ENCODE peak calls at places on chromosomes 16 and 17, in four cellular contexts. W is lower leg skin, A is skeletal muscle cell, M is stomach. P is an unnamed sample.

GRCh38 chr17:45440161-45440859 is 7.6 kb upstream of the ARHGAP27 start:
- DNase-seq in M (no peak), W (no peak), A (no peak), P (no peak)

GRCh38 chr16:50196736-50197135 is 43.6 kb downstream of the TENT4B start:
- DNase-seq in A (no peak), W (no peak), M (no peak), P (no peak)

GRCh38 chr17:47621293-47622178 is 28.2 kb upstream of the KPNB1 start:
- DNase-seq in A (peak), W (no peak), M (no peak), P (no peak)

GRCh38 chr17:6427284-6427781 is 7.6 kb downstream of the AIPL1 start:
- DNase-seq in W (no peak), A (no peak), M (no peak), P (no peak)

GRCh38 chr17:82390015-82390859 is 18.7 kb downstream of the UTS2R start:
- DNase-seq in W (no peak), A (no peak), M (no peak), P (no peak)

GRCh38 chr17:81452551-81452950 is 57.3 kb downstream of the BAHCC1 start:
- DNase-seq in W (no peak), A (no peak), M (no peak), P (no peak)

GRCh38 chr17:81487487-81488275 is 24.9 kb downstream of the ACTG1 start:
- DNase-seq in M (peak), W (no peak), A (no peak), P (peak)

GRCh38 chr17:77779711-77780539 is 178.6 kb upstream of the TNRC6C start:
- DNase-seq in M (no peak), A (no peak), W (no peak), P (no peak)

GRCh38 chr16:27450836-27451341 is 48.9 kb downstream of the IL21R start:
- DNase-seq in W (no peak), A (no peak), M (no peak), P (no peak)

GRCh38 chr16:2751577-2752034 is 832 bp upstream of the SRRM2 start:
- DNase-seq in W (no peak), A (no peak), M (no peak), P (no peak)

GRCh38 chr17:32323784-32324590 is 18.0 kb downstream of the C17orf75 start:
- DNase-seq in W (no peak), M (peak), A (no peak), P (peak)

GRCh38 chr16:65214196-65214595 is 92.3 kb upstream of the CDH11 start:
- DNase-seq in W (no peak), M (no peak), A (no peak), P (no peak)

GRCh38 chr17:44200478-44201155 is 933 bp upstream of the ATXN7L3 start:
- DNase-seq in A (no peak), W (no peak), M (no peak), P (no peak)

GRCh38 chr16:23365602-23366240 is 63.6 kb downstream of the SCNN1B start:
- DNase-seq in M (no peak), A (no peak), W (no peak), P (peak)

GRCh38 chr16:11015607-11016006 is 71.2 kb downstream of the CLEC16A start:
- DNase-seq in W (no peak), M (no peak), A (no peak), P (no peak)
- H3K4me3 ChIP-seq in W (no peak), M (no peak), A (no peak), P (no peak)

GRCh38 chr16:89562939-89563338 is 2.5 kb downstream of the RPL13 start:
- DNase-seq in A (no peak), W (no peak), M (no peak), P (no peak)
- H3K4me3 ChIP-seq in A (no peak), W (no peak), M (peak), P (no peak)

GRCh38 chr17:17782425-17783120 is 54.2 kb downstream of the SREBF1 start:
- DNase-seq in A (no peak), W (no peak), M (peak), P (no peak)
- H3K4me3 ChIP-seq in A (peak), W (peak), M (peak), P (peak)

DNA sequence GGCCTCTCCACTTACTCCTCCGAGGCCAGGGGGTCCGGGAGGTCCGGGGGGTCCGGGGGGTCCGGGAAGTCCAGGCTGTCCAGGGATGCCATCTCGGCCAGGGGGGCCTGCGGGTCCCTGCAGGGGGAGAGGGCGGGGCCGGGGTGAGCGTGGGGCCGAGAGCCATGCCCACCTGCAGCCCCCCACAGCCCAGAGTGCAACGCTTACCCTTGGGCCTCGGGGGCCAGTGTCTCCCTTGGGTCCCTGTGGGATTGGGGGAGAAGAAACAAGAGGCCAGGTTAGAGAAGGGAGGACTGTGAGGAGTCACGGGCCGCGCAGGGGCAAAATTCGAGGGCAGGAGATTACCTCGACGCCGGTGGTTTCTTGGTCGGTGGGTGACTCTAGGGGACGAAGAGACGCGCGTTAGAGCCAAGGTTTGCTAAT is 2.2 kb downstream of the COL1A1 start:
- DNase-seq in M (no peak), A (no peak), W (no peak), P (no peak)
- H3K4me3 ChIP-seq in M (peak), A (peak), W (no peak), P (peak)

GRCh38 chr16:567362-568256 is 804 bp downstream of the NHLRC4 start:
- DNase-seq in M (no peak), A (no peak), W (no peak), P (no peak)

GRCh38 chr16:568401-569258 is 1.1 kb upstream of the PIGQ start:
- DNase-seq in W (no peak), M (peak), A (no peak), P (no peak)

GRCh38 chr16:564690-565419 is 1.9 kb upstream of the NHLRC4 start:
- DNase-seq in W (no peak), A (no peak), M (no peak), P (no peak)

GRCh38 chr16:565420-566330 is 1.1 kb upstream of the NHLRC4 start:
- DNase-seq in A (no peak), M (no peak), W (no peak), P (no peak)

DNA sequence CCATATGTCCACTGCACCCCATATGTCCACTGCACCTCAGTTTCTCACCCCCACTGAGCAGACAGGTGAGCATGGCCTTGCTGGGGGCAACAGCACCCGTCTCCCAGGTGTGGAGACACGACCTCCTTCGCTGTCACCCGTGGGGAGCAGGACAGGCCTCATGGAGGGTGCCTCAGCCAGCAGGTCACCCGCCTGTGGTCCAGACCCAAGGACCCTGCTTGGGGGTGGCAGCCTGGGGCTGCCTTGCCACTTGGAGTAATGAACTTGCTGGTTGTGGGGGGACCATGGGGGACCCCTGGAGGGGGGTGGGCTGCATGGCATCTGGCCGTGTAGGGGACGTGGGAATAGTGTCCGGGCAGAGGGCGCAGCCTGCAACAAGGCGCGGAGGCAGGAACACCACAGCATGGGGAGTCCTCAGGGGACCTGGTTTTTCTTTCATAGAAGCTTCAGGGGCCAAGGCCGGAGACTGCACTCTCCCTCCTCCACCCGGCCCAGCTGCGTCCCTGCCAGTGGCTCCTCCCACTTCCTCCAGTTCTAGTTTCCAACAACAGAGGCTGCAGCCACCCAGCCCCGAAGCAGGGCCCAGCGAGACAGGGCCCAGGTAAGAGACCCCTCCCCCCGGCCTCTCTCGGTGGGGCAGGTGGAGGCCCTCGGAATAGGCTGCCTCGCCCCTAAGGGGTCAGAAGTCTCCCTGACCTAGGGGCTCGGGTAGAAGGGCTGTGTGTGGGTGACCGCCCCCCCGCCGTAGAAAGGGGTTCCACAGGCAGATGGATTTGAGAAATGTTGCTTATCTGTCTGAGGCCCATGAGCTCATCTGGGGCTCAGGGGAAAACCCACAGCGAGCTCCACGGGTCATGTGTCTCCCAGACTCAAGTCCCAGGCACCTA is at the start of gene NHLRC4:
- DNase-seq in W (peak), M (peak), A (no peak), P (no peak)
- H3K4me3 ChIP-seq in W (no peak), M (peak), A (peak), P (peak)

GRCh38 chr17:36129616-36130015 is 26.0 kb downstream of the CCL4 start:
- DNase-seq in A (no peak), M (no peak), W (no peak), P (no peak)

GRCh38 chr17:36132421-36132831 is 28.8 kb downstream of the CCL4 start:
- DNase-seq in W (no peak), M (no peak), A (no peak), P (no peak)

GRCh38 chr17:36131436-36131835 is 27.8 kb downstream of the CCL4 start:
- DNase-seq in W (no peak), A (no peak), M (no peak), P (no peak)

GRCh38 chr17:36133629-36134259 is 30.1 kb downstream of the CCL4 start:
- DNase-seq in A (no peak), M (no peak), W (no peak), P (no peak)

DNA sequence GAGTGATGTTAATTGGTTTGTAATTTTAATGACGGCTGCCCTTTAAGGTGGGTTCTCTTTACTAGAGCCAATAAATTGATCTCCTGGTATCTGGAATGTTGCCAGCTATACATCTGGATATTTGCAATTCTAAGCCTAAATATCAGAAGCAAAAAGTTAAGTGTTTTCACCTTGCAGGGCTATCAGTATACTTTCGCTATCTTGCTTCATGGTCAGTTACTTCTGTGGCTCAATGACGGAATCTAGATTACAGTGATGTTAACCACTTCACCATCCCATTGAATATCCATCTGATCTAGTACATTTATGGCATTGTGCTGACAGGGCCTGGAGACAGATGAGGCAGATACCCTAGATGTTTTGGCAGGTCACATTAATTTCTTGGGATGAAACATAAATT is 28.3 kb downstream of the CCL4 start:
- DNase-seq in A (no peak), M (no peak), W (no peak), P (no peak)
- H3K4me3 ChIP-seq in A (no peak), M (no peak), W (no peak), P (no peak)

DNA sequence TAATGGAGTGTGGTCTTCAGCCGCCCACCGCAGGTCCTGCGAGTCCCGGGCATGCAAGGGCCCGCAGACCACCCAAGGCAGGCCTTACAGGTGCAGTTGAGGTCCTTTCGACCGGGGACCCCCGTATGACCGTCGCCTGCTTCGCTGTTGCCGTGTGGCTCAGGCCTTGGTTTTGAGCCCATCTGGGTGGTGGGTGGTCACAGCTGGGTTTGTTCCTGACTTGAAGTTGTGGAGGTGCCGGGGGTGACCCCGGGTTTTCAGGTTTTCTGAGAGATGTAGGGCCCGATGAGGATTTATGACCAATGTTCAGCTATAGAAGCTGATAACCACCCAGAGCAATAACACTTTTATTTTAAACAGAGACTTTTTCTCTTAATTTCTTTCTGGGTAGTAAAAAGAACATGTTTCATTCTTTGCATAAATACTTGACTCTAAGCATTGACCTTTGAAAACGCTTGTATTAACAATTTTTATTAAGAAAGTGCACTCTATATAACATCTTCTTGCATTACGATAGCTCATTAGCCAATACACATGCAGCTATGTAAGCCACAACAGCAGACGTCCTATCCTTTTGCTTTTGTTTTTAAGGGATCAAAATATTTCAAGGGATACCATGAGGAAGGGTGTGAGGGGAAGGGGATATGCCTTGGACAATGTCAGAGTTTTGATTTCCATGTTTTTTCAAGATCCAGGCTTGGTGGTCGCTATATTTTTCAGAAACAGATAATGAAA is 1.9 kb downstream of the FOXL1 start:
- DNase-seq in W (no peak), A (no peak), M (no peak), P (no peak)
- H3K4me3 ChIP-seq in W (no peak), A (peak), M (peak), P (no peak)